ENCODE peak calls at places on chromosomes 5 and 9, in seven cellular contexts. Q is heart left ventricle, F is DND-41, K is body of pancreas, H is tibial artery, U is fibroblast of lung, M is aorta. P is an unnamed sample. For H3K4me1, the result is how much of the 10 kb centered on the place peaks cover.

GRCh38 chr5:97297063-97297715 is 114.1 kb upstream of the RIOK2 start:
- DNase-seq in Q (no peak), U (peak), H (no peak), K (no peak), F (peak), M (no peak), P (no peak)

GRCh38 chr9:1759009-1759408 is 256.1 kb upstream of the SMARCA2 start:
- DNase-seq in H (no peak), F (peak), U (no peak), M (no peak), K (no peak), Q (no peak), P (no peak)

GRCh38 chr5:82858453-82859043 is 218.6 kb downstream of the TMEM167A start:
- DNase-seq in K (no peak), H (no peak), U (no peak), M (no peak), F (no peak), Q (no peak), P (no peak)

GRCh38 chr5:111584651-111585050 is 72.3 kb upstream of the STARD4 start:
- DNase-seq in H (no peak), K (no peak), F (no peak), U (peak), M (no peak), Q (no peak), P (no peak)

GRCh38 chr9:134055981-134056461 is 11.8 kb downstream of the BRD3 start:
- DNase-seq in Q (peak), H (peak), F (no peak), U (peak), K (peak), M (peak), P (peak)

GRCh38 chr5:54845567-54845941 is 139.8 kb downstream of the ESM1 start:
- DNase-seq in Q (no peak), F (no peak), K (no peak), H (no peak), M (no peak), U (peak), P (no peak)

GRCh38 chr5:132456553-132457361 is 33.8 kb downstream of the IRF1 start:
- DNase-seq in Q (peak), H (peak), K (peak), M (peak), F (peak), U (no peak), P (peak)

GRCh38 chr5:151451626-151452520 is 4.5 kb downstream of the SLC36A1 start:
- DNase-seq in H (no peak), Q (no peak), K (no peak), M (no peak), F (no peak), U (no peak), P (no peak)

GRCh38 chr5:67092447-67093023 is 104.1 kb downstream of the CD180 start:
- DNase-seq in H (no peak), K (no peak), F (no peak), U (peak), Q (no peak), M (no peak), P (no peak)

GRCh38 chr5:77167695-77168111 is 42.8 kb upstream of the PDE8B start:
- DNase-seq in H (no peak), U (peak), M (no peak), K (no peak), Q (no peak), F (no peak), P (no peak)

GRCh38 chr5:135551593-135552447 is 16.1 kb upstream of the NEUROG1 start:
- DNase-seq in K (peak), Q (peak), F (peak), H (peak), U (peak), M (peak), P (peak)

GRCh38 chr5:134638760-134639201 is 6.2 kb upstream of the SAR1B start:
- DNase-seq in Q (no peak), U (no peak), F (no peak), K (peak), M (no peak), H (no peak), P (no peak)

GRCh38 chr9:131784882-131785281 is 45.0 kb upstream of the RAPGEF1 start:
- DNase-seq in F (no peak), M (no peak), H (no peak), U (no peak), K (no peak), Q (no peak), P (no peak)

GRCh38 chr5:168382421-168382820 is 91.0 kb downstream of the WWC1 start:
- DNase-seq in M (no peak), F (no peak), K (no peak), Q (no peak), H (no peak), U (no peak), P (no peak)

GRCh38 chr5:132024789-132025402 is 13.4 kb upstream of the ACSL6 start:
- DNase-seq in M (peak), H (no peak), U (no peak), K (no peak), F (no peak), Q (no peak), P (no peak)

GRCh38 chr5:148842161-148842560 is 15.8 kb downstream of the ADRB2 start:
- DNase-seq in U (no peak), K (no peak), Q (no peak), H (no peak), M (no peak), F (no peak), P (no peak)

GRCh38 chr9:19682416-19682815 is 106.4 kb downstream of the SLC24A2 start:
- DNase-seq in F (no peak), U (no peak), H (no peak), K (no peak), Q (no peak), M (no peak), P (no peak)

GRCh38 chr9:114096041-114096511 is 3.0 kb downstream of the KIF12 start:
- DNase-seq in K (peak), M (no peak), H (peak), Q (no peak), F (no peak), U (no peak), P (no peak)

GRCh38 chr9:129587487-129588262 is 33.2 kb downstream of the C9orf50 start:
- DNase-seq in H (no peak), M (no peak), K (no peak), Q (no peak), U (peak), F (no peak), P (no peak)

GRCh38 chr5:132962429-132962928 is 955 bp downstream of the AFF4 start:
- DNase-seq in U (peak), F (peak), Q (peak), K (peak), H (no peak), M (peak), P (no peak)

DNA sequence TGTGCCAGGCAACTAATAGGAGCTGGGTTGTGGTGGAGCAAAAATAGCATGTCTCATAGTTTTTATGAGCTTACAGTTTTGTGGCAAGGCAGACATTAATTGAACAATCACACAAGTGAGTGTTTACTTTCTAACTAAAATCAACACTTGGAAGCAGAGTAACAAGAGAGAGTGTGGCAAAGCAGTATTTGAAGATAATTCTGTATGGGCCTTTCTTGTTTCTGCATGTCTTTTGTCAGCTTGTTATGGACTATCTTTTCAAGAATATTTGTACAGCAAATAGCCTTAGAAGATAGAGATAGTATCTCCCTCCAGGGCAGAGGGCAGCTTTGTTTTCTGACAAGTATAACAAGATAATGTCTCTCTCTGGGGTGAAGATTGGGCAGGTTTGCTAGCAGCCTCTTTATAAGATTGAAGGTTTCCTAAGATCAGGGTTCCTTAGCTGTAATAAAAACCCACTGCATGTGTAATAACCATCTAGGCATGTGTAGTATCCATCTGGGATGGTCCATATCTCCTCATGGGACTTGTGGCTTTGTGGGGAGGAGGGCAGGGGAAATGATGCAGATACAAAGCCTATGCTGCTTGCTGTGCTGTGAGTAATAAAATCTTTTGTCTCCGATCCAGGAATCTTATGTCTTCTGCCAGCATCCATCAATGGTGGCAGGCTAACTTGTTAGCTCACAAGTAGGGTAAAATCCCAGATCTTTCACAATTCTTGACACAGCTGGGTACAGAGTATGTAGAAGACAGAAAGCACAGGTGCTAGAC is 479.9 kb downstream of the KDM4C start:
- DNase-seq in K (no peak), U (peak), F (no peak), Q (no peak), H (no peak), M (no peak), P (no peak)
- H3K4me3 ChIP-seq in K (no peak), U (no peak), F (no peak), Q (no peak), H (no peak), M (no peak), P (no peak)

GRCh38 chr5:181163487-181164075 is 16.2 kb downstream of the OR2V2 start:
- DNase-seq in U (peak), M (no peak), Q (no peak), H (no peak), K (no peak), F (no peak), P (no peak)

GRCh38 chr5:181166812-181167733 is 19.7 kb downstream of the OR2V2 start:
- DNase-seq in H (no peak), F (no peak), Q (no peak), M (no peak), K (no peak), U (no peak), P (no peak)

GRCh38 chr5:181161534-181162175 is 14.3 kb downstream of the OR2V2 start:
- DNase-seq in K (no peak), H (no peak), U (no peak), M (no peak), Q (no peak), F (no peak), P (no peak)

GRCh38 chr5:181167814-181168488 is 20.6 kb downstream of the OR2V2 start:
- DNase-seq in H (peak), F (peak), Q (no peak), M (no peak), K (no peak), U (no peak), P (no peak)

GRCh38 chr5:181164076-181164952 is 16.9 kb downstream of the OR2V2 start:
- DNase-seq in M (no peak), Q (no peak), U (peak), H (no peak), K (no peak), F (no peak), P (no peak)
- H3K4me1 ChIP-seq in M (under half), Q (under half), U (under half), H (under half), K (under half), F (under half), P (under half)

GRCh38 chr9:37511006-37511714 is 25.4 kb downstream of the POLR1E start:
- DNase-seq in F (no peak), H (no peak), U (no peak), Q (no peak), K (no peak), M (no peak), P (no peak)

GRCh38 chr9:37514999-37515398 is 29.3 kb downstream of the POLR1E start:
- DNase-seq in K (no peak), H (no peak), F (no peak), M (no peak), U (no peak), Q (no peak), P (no peak)

GRCh38 chr9:37509536-37509935 is 23.8 kb downstream of the POLR1E start:
- DNase-seq in Q (no peak), M (no peak), H (no peak), U (no peak), F (no peak), K (no peak), P (no peak)

GRCh38 chr9:37511715-37512010 is 25.9 kb downstream of the POLR1E start:
- DNase-seq in M (no peak), F (no peak), K (no peak), H (no peak), U (no peak), Q (no peak), P (no peak)

GRCh38 chr9:37512439-37512838 is 26.7 kb downstream of the POLR1E start:
- DNase-seq in F (no peak), K (no peak), U (no peak), Q (no peak), H (no peak), M (no peak), P (no peak)
- H3K27ac ChIP-seq in F (no peak), K (no peak), U (no peak), Q (no peak), H (no peak), M (no peak), P (no peak)

GRCh38 chr5:5886812-5887486 is 464.5 kb downstream of the ICE1 start:
- DNase-seq in Q (no peak), U (no peak), F (no peak), M (no peak), K (peak), H (no peak), P (no peak)
- H3K4me3 ChIP-seq in Q (no peak), U (no peak), F (no peak), M (no peak), K (no peak), H (no peak), P (no peak)

GRCh38 chr9:126809068-126809467 is 4.2 kb downstream of the ZBTB43 start:
- DNase-seq in U (peak), Q (no peak), M (no peak), K (no peak), H (no peak), F (no peak), P (no peak)
- H3K4me1 ChIP-seq in U (under half), Q (half or more), M (under half), K (under half), H (under half), F (under half), P (half or more)

DNA sequence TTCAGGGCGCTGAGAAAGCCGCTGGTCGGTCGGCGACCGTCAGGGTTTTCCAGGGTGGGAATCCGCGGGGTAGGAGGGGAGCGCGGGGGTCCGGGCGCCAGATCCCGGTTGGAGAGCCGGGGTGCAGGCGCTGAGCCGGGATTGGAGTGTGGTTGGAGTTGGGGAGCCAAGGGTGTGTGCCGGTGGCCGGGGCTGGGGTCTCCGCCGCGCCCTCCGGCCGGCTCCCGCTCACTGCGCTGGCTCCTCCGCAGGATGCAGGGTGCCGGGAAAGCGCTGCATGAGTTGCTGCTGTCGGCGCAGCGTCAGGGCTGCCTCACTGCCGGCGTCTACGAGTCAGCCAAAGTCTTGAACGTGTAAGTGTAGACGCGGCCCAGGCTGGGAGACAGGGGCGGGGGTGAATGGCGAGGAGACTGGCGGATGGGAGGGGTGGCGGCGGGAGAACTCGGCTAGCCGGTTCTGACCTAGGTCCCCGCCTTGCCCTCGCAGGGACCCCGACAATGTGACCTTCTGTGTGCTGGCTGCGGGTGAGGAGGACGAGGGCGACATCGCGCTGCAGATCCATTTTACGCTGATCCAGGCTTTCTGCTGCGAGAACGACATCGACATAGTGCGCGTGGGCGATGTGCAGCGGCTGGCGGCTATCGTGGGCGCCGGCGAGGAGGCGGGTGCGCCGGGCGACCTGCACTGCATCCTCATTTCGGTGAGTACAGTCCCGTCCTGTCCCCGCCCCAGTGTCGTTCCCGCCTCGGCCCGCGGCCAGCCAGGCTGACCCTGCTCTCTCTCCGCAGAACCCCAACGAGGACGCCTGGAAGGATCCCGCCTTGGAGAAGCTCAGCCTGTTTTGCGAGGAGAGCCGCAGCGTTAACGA is 603 bp downstream of the GADD45G start:
- DNase-seq in H (peak), Q (peak), F (peak), M (peak), K (peak), U (peak), P (peak)
- H3K27ac ChIP-seq in H (peak), Q (peak), F (no peak), M (peak), K (peak), U (peak), P (peak)

GRCh38 chr5:68886814-68887213 is 207.0 kb upstream of the SLC30A5 start:
- DNase-seq in Q (no peak), K (no peak), H (no peak), M (no peak), F (no peak), U (no peak), P (no peak)
- H3K4me3 ChIP-seq in Q (no peak), K (no peak), H (no peak), M (no peak), F (no peak), U (no peak), P (no peak)

P was measured in left ventricle myocardium inferior.